ENCODE peak calls at places on chromosomes 1 and 21, in six cellular contexts. U, X, T, Z, V and P are unnamed samples.

GRCh38 chr1:43994794-43995790 is 3.7 kb downstream of the CCDC24 start:
- DNase-seq in V (no peak), X (no peak), T (no peak), Z (no peak), U (peak), P (peak)

GRCh38 chr1:230282157-230282556 is 144.0 kb downstream of the PGBD5 start:
- DNase-seq in T (no peak), Z (no peak), V (no peak), X (no peak), U (no peak), P (peak)

GRCh38 chr1:152879559-152880198 is 1.6 kb downstream of the SMCP start:
- DNase-seq in V (no peak), X (no peak), Z (no peak), T (no peak), U (no peak), P (no peak)

GRCh38 chr1:54547601-54548388 is at the start of gene ACOT11:
- DNase-seq in V (no peak), Z (no peak), T (no peak), X (no peak), U (peak), P (no peak)

GRCh38 chr1:238409191-238409846 is 518.6 kb upstream of the ZP4 start:
- DNase-seq in U (peak), X (peak), Z (no peak), T (no peak), V (no peak), P (no peak)

GRCh38 chr1:102842606-102843005 is 265.7 kb downstream of the COL11A1 start:
- DNase-seq in U (no peak), V (no peak), T (no peak), X (no peak), Z (no peak), P (no peak)

GRCh38 chr1:245378352-245379144 is 223.8 kb downstream of the KIF26B start:
- DNase-seq in U (no peak), X (no peak), T (no peak), Z (no peak), V (no peak), P (peak)

GRCh38 chr21:39155578-39155977 is 27.7 kb downstream of the PSMG1 start:
- DNase-seq in V (no peak), Z (no peak), X (no peak), T (no peak), U (no peak), P (no peak)

GRCh38 chr1:31795801-31796621 is 19.8 kb downstream of the SPOCD1 start:
- DNase-seq in T (no peak), U (peak), Z (no peak), V (no peak), X (no peak), P (no peak)

GRCh38 chr1:247385283-247385682 is 30.7 kb upstream of the NLRP3 start:
- DNase-seq in Z (no peak), V (no peak), T (no peak), U (peak), X (no peak), P (no peak)

GRCh38 chr1:118117521-118117920 is 67.5 kb downstream of the SPAG17 start:
- DNase-seq in U (no peak), X (no peak), Z (no peak), V (no peak), T (no peak), P (no peak)

GRCh38 chr1:228721407-228721806 is 13.9 kb upstream of the RHOU start:
- DNase-seq in Z (no peak), V (no peak), X (no peak), T (no peak), U (no peak), P (no peak)

GRCh38 chr1:186212574-186213224 is 162.4 kb downstream of the TPR start:
- DNase-seq in Z (no peak), X (peak), U (peak), T (no peak), V (no peak), P (peak)

GRCh38 chr1:16091296-16091695 is 17.8 kb upstream of the FAM131C start:
- DNase-seq in V (no peak), T (no peak), Z (no peak), X (no peak), U (no peak), P (no peak)

GRCh38 chr1:19035356-19036048 is 79.0 kb upstream of the IFFO2 start:
- DNase-seq in X (no peak), T (no peak), U (no peak), V (no peak), Z (no peak), P (no peak)

GRCh38 chr1:114892194-114892918 is 37.7 kb downstream of the SYCP1 start:
- DNase-seq in T (no peak), V (no peak), Z (no peak), X (no peak), U (no peak), P (no peak)

GRCh38 chr1:32142446-32143301 is 34.8 kb downstream of the KPNA6 start:
- DNase-seq in X (peak), T (no peak), V (no peak), Z (no peak), U (peak), P (no peak)

GRCh38 chr1:17120962-17121837 is 1.9 kb upstream of the PADI2 start:
- DNase-seq in Z (no peak), X (no peak), V (no peak), U (peak), T (no peak), P (no peak)

GRCh38 chr1:94544706-94545490 is 3.3 kb upstream of the F3 start:
- DNase-seq in T (no peak), U (peak), X (no peak), Z (no peak), V (no peak), P (no peak)